ENCODE peak calls at places on chromosome 10, in ten cellular contexts. H is heart left ventricle; A is A673; G is heart right ventricle; S is AG04450; U is tibial nerve; W is aorta; Z is A549; Q is psoas muscle; N is CD8-positive, alpha-beta T cell. P is an unnamed sample.

GRCh38 chr10:79360499-79361342 is 13.5 kb downstream of the PPIF start:
- DNase-seq in H (no peak), A (no peak), G (no peak), S (no peak), U (no peak), W (no peak), Z (no peak), Q (no peak), N (no peak), P (no peak)

GRCh38 chr10:89466599-89467035 is 52.2 kb downstream of the IFIT5 start:
- DNase-seq in H (no peak), A (peak; percentile 64), G (peak; percentile 14), S (no peak), U (no peak), W (no peak), Z (no peak), Q (no peak), N (no peak), P (no peak)

GRCh38 chr10:79396587-79396986 is 48.8 kb downstream of the ZCCHC24 start:
- DNase-seq in H (peak; percentile 17), A (no peak), G (no peak), S (no peak), U (no peak), W (no peak), Z (no peak), Q (no peak), N (no peak), P (no peak)

GRCh38 chr10:80104066-80104926 is 25.8 kb downstream of the TMEM254 start:
- DNase-seq in H (no peak), A (no peak), G (no peak), S (peak; percentile 78), U (peak; percentile 25), W (no peak), Z (no peak), Q (peak; percentile 57), N (no peak), P (peak; percentile 8)

GRCh38 chr10:101693701-101694055 is 1.3 kb downstream of the FBXW4 start:
- DNase-seq in H (no peak), A (peak; percentile 64), G (no peak), S (no peak), U (peak; percentile 21), W (no peak), Z (peak; percentile 47), Q (no peak), N (no peak), P (peak; percentile 5)

GRCh38 chr10:116385994-116386809 is 41.4 kb upstream of the PNLIPRP3 start:
- DNase-seq in H (no peak), A (peak; percentile 50), G (no peak), S (no peak), U (peak; percentile 78), W (no peak), Z (no peak), Q (no peak), N (no peak), P (no peak)

GRCh38 chr10:124717358-124717757 is 26.8 kb downstream of the FAM53B start:
- DNase-seq in H (no peak), A (no peak), G (no peak), S (no peak), U (no peak), W (no peak), Z (no peak), Q (peak; percentile 24), N (no peak), P (no peak)

GRCh38 chr10:120266037-120266436 is 191.0 kb upstream of the PLPP4 start:
- DNase-seq in H (no peak), A (no peak), G (no peak), S (no peak), U (no peak), W (no peak), Z (no peak), Q (no peak), N (no peak), P (no peak)

GRCh38 chr10:61869772-61870520 is 31.6 kb upstream of the ARID5B start:
- DNase-seq in H (no peak), A (peak; percentile 89), G (no peak), S (peak; percentile 21), U (no peak), W (no peak), Z (no peak), Q (no peak), N (no peak), P (no peak)

GRCh38 chr10:43396928-43397624 is 11.9 kb downstream of the HNRNPF start:
- DNase-seq in H (peak; percentile 93), A (peak; percentile 86), G (peak; percentile 88), S (no peak), U (peak; percentile 80), W (peak; percentile 93), Z (peak; percentile 91), Q (peak; percentile 92), N (peak; percentile 44), P (peak; percentile 69)

GRCh38 chr10:131832056-131832685 is 68.6 kb upstream of the PPP2R2D start:
- DNase-seq in H (no peak), A (no peak), G (no peak), S (no peak), U (no peak), W (peak; percentile 66), Z (no peak), Q (peak; percentile 35), N (no peak), P (no peak)

GRCh38 chr10:47046321-47047126 is 135.3 kb downstream of the PTPN20 start:
- DNase-seq in H (peak; percentile 17), A (no peak), G (no peak), S (no peak), U (no peak), W (peak; percentile 64), Z (no peak), Q (no peak), N (no peak), P (no peak)

GRCh38 chr10:55400075-55400474 is 599.0 kb upstream of the PCDH15 start:
- DNase-seq in H (no peak), A (no peak), G (no peak), S (no peak), U (no peak), W (no peak), Z (no peak), Q (no peak), N (no peak), P (no peak)

GRCh38 chr10:1416456-1417037 is 320.8 kb downstream of the ADARB2 start:
- DNase-seq in H (no peak), A (no peak), G (no peak), S (no peak), U (no peak), W (no peak), Z (no peak), Q (no peak), N (no peak), P (no peak)
- H3K9me3 ChIP-seq in H (no peaks in the 10 kb centered on the region), A (no peaks in the 10 kb centered on the region), G (no peaks in the 10 kb centered on the region), S (peaks cover 61% of the 10 kb centered on the region), U (no peaks in the 10 kb centered on the region), W (no peaks in the 10 kb centered on the region), Z (no peaks in the 10 kb centered on the region), Q (no peaks in the 10 kb centered on the region), N (no peaks in the 10 kb centered on the region), P (no peaks in the 10 kb centered on the region)

DNA sequence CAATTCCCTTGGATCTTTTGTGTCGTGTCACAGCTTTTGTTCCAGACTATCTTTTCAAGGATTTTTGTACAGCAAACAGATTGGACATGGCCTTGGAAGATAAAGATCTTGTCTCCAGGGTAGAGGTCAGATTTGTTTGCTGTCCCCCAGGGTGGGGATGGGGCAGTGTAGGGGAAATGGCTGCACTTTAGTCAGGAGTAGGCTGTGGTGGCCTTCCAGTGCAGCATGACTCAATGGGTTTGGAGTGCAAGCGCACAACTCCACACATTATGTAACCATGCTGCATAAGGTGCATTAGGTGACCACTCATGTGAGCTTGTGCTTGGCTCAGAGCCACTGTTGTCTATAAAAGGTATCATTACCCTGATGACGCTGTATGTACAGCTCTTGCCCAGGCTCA is 23.9 kb upstream of the ADAMTS14 start:
- DNase-seq in H (no peak), A (peak; percentile 17), G (no peak), S (no peak), U (no peak), W (no peak), Z (no peak), Q (no peak), N (no peak), P (no peak)
- H3K9me3 ChIP-seq in H (peaks cover 3% of the 10 kb centered on the region), A (peaks cover 5% of the 10 kb centered on the region), G (no peaks in the 10 kb centered on the region), S (peaks cover 25% of the 10 kb centered on the region), U (no peaks in the 10 kb centered on the region), W (peaks cover 5% of the 10 kb centered on the region), Z (peaks cover 8% of the 10 kb centered on the region), Q (no peaks in the 10 kb centered on the region), N (peaks cover 20% of the 10 kb centered on the region), P (no peaks in the 10 kb centered on the region)

GRCh38 chr10:38112159-38112558 is 18.0 kb downstream of the ZNF37A start:
- DNase-seq in H (no peak), A (no peak), G (no peak), S (no peak), U (no peak), W (no peak), Z (no peak), Q (no peak), N (no peak), P (no peak)
- H3K9me3 ChIP-seq in H (peaks cover 94% of the 10 kb centered on the region), A (peaks cover 52% of the 10 kb centered on the region), G (peaks cover 81% of the 10 kb centered on the region), S (peaks cover 35% of the 10 kb centered on the region), U (peaks cover 85% of the 10 kb centered on the region), W (peaks cover 17% of the 10 kb centered on the region), Z (peaks cover 80% of the 10 kb centered on the region), Q (peaks cover 81% of the 10 kb centered on the region), N (peaks cover 24% of the 10 kb centered on the region), P (peaks cover 32% of the 10 kb centered on the region)

DNA sequence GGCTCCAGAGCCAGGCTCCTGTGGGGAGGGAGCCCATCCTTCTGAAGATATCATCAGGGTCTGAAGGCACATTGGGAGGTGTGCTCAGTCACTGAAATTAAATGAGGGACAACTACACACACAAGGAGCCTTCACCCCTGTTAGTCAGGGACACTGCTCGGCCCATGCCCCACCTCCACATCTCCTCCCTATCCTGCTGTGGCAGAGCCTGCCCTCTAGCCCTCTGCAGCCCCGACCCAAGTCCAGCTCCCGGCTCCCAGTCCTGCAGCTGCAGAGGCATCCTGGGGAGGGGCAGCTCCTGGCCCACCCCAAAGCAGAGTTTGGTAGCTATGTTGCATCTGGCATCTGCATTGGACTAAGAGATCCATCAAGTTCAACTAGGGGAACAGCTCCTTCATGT is 136.3 kb downstream of the ZNF248 start:
- DNase-seq in H (no peak), A (no peak), G (no peak), S (no peak), U (no peak), W (no peak), Z (no peak), Q (no peak), N (no peak), P (no peak)
- H3K9me3 ChIP-seq in H (peaks cover 9% of the 10 kb centered on the region), A (peaks cover 31% of the 10 kb centered on the region), G (peaks cover 9% of the 10 kb centered on the region), S (peaks cover 23% of the 10 kb centered on the region), U (peaks cover 3% of the 10 kb centered on the region), W (peaks cover 2% of the 10 kb centered on the region), Z (no peaks in the 10 kb centered on the region), Q (peaks cover 9% of the 10 kb centered on the region), N (no peaks in the 10 kb centered on the region), P (no peaks in the 10 kb centered on the region)

P was measured in T-helper 17 cell.